ENCODE peak calls at places on chromosomes 7 and 10, in seven cellular contexts. G is uterus, D is right lobe of liver, X is GM12892, M is ovary, Q is HCT116, S is A549. F is an unnamed sample.

GRCh38 chr7:73698410-73698809 is 15.0 kb downstream of the BUD23 start:
- DNase-seq in G (no peak), D (no peak), X (no peak), M (no peak), Q (no peak), S (no peak), F (no peak)

GRCh38 chr7:2358968-2359527 is 4.4 kb downstream of the EIF3B start:
- DNase-seq in G (no peak), D (no peak), X (no peak), M (no peak), Q (no peak), S (no peak), F (no peak)

GRCh38 chr10:114905450-114905849 is 32.5 kb upstream of the TRUB1 start:
- DNase-seq in G (no peak), D (no peak), X (no peak), M (no peak), Q (peak), S (peak), F (no peak)

GRCh38 chr10:73225518-73225917 is 21.5 kb downstream of the DNAJC9 start:
- DNase-seq in G (no peak), D (no peak), X (no peak), M (no peak), Q (no peak), S (no peak), F (no peak)

GRCh38 chr7:11648980-11649379 is 183.0 kb downstream of the THSD7A start:
- DNase-seq in G (no peak), D (no peak), X (no peak), M (no peak), Q (no peak), S (no peak), F (no peak)

GRCh38 chr7:135208417-135208793 is 2.9 kb downstream of the WDR91 start:
- DNase-seq in G (no peak), D (no peak), X (no peak), M (no peak), Q (no peak), S (no peak), F (no peak)

GRCh38 chr7:147833549-147833948 is 757.0 kb upstream of the C7orf33 start:
- DNase-seq in G (no peak), D (no peak), X (no peak), M (no peak), Q (no peak), S (peak), F (no peak)

GRCh38 chr10:20596911-20597310 is 300.2 kb downstream of the NEBL start:
- DNase-seq in G (no peak), D (no peak), X (no peak), M (no peak), Q (no peak), S (no peak), F (no peak)

GRCh38 chr10:77037735-77038411 is 599.7 kb downstream of the KCNMA1 start:
- DNase-seq in G (no peak), D (no peak), X (no peak), M (no peak), Q (no peak), S (no peak), F (no peak)

GRCh38 chr7:40057292-40057691 is 77.1 kb downstream of the MPLKIP start:
- DNase-seq in G (no peak), D (no peak), X (no peak), M (no peak), Q (no peak), S (no peak), F (no peak)

GRCh38 chr7:16137944-16138343 is 283.4 kb downstream of the CRPPA start:
- DNase-seq in G (no peak), D (no peak), X (no peak), M (no peak), Q (no peak), S (no peak), F (no peak)

GRCh38 chr7:122717356-122718089 is 14.8 kb upstream of the RNF148 start:
- DNase-seq in G (no peak), D (no peak), X (no peak), M (no peak), Q (no peak), S (no peak), F (no peak)

GRCh38 chr7:131072505-131073091 is 255.1 kb upstream of the MKLN1 start:
- DNase-seq in G (no peak), D (no peak), X (no peak), M (no peak), Q (no peak), S (peak), F (peak)

GRCh38 chr10:12340937-12341336 is 8.4 kb upstream of the CAMK1D start:
- DNase-seq in G (no peak), D (no peak), X (no peak), M (no peak), Q (no peak), S (no peak), F (no peak)

GRCh38 chr7:142799483-142799882 is 28.7 kb downstream of the PRSS2 start:
- DNase-seq in G (no peak), D (no peak), X (no peak), M (no peak), Q (no peak), S (no peak), F (no peak)

GRCh38 chr7:27190284-27190748 is 5.3 kb upstream of the HOXA11 start:
- DNase-seq in G (no peak), D (no peak), X (no peak), M (no peak), Q (no peak), S (no peak), F (no peak)

GRCh38 chr10:8404721-8405120 is 350.2 kb downstream of the GATA3 start:
- DNase-seq in G (no peak), D (no peak), X (no peak), M (no peak), Q (no peak), S (no peak), F (no peak)

GRCh38 chr7:16071246-16071857 is 350.0 kb downstream of the CRPPA start:
- DNase-seq in G (no peak), D (no peak), X (peak), M (no peak), Q (peak), S (peak), F (peak)

GRCh38 chr10:42952358-42952757 is 124.5 kb upstream of the RET start:
- DNase-seq in G (no peak), D (peak), X (no peak), M (no peak), Q (peak), S (no peak), F (no peak)

GRCh38 chr7:31805209-31805818 is 118.3 kb downstream of the PPP1R17 start:
- DNase-seq in G (no peak), D (no peak), X (no peak), M (no peak), Q (no peak), S (no peak), F (no peak)

GRCh38 chr10:119383174-119383856 is 159.2 kb downstream of the RGS10 start:
- DNase-seq in G (no peak), D (no peak), X (no peak), M (no peak), Q (no peak), S (no peak), F (no peak)

GRCh38 chr10:133125901-133126300 is 34.1 kb upstream of the KNDC1 start:
- DNase-seq in G (no peak), D (no peak), X (no peak), M (peak), Q (no peak), S (no peak), F (no peak)

GRCh38 chr10:6748029-6748428 is 168.0 kb upstream of the PRKCQ start:
- DNase-seq in G (no peak), D (no peak), X (no peak), M (no peak), Q (no peak), S (no peak), F (no peak)

GRCh38 chr7:52917982-52918578 is 117.4 kb upstream of the POM121L12 start:
- DNase-seq in G (no peak), D (no peak), X (no peak), M (no peak), Q (no peak), S (peak), F (peak)

GRCh38 chr10:22539579-22540160 is 174.7 kb downstream of the PIP4K2A start:
- DNase-seq in G (no peak), D (no peak), X (no peak), M (no peak), Q (no peak), S (no peak), F (no peak)

GRCh38 chr10:109784236-109784635 is 139.1 kb downstream of the XPNPEP1 start:
- DNase-seq in G (no peak), D (no peak), X (no peak), M (no peak), Q (no peak), S (no peak), F (no peak)

GRCh38 chr7:82105463-82105862 is 335.6 kb upstream of the HGF start:
- DNase-seq in G (no peak), D (no peak), X (no peak), M (no peak), Q (peak), S (peak), F (peak)

GRCh38 chr10:132094581-132095234 is 29.0 kb downstream of the JAKMIP3 start:
- DNase-seq in G (no peak), D (no peak), X (no peak), M (no peak), Q (no peak), S (peak), F (no peak)

GRCh38 chr7:28554791-28555471 is 142.6 kb downstream of the CREB5 start:
- DNase-seq in G (no peak), D (no peak), X (no peak), M (no peak), Q (no peak), S (no peak), F (no peak)

GRCh38 chr7:76430211-76430610 is 5.5 kb downstream of the ZP3 start:
- DNase-seq in G (no peak), D (peak), X (no peak), M (no peak), Q (no peak), S (no peak), F (no peak)

GRCh38 chr10:24722131-24722675 is 1.5 kb downstream of the ARHGAP21 start:
- DNase-seq in G (no peak), D (no peak), X (no peak), M (no peak), Q (no peak), S (peak), F (no peak)

GRCh38 chr7:82036146-82036886 is 266.5 kb upstream of the HGF start:
- DNase-seq in G (no peak), D (no peak), X (no peak), M (no peak), Q (no peak), S (no peak), F (no peak)

GRCh38 chr7:80593869-80594587 is 44.4 kb upstream of the CD36 start:
- DNase-seq in G (no peak), D (no peak), X (no peak), M (no peak), Q (no peak), S (peak), F (no peak)

GRCh38 chr7:74324499-74325229 is 35.5 kb downstream of the CLIP2 start:
- DNase-seq in G (no peak), D (no peak), X (no peak), M (peak), Q (no peak), S (no peak), F (no peak)

GRCh38 chr7:20216637-20217036 is 547 bp downstream of the MACC1 start:
- DNase-seq in G (no peak), D (no peak), X (no peak), M (no peak), Q (no peak), S (no peak), F (no peak)

GRCh38 chr7:155950898-155951553 is 138.8 kb upstream of the SHH start:
- DNase-seq in G (no peak), D (no peak), X (no peak), M (no peak), Q (no peak), S (no peak), F (no peak)

GRCh38 chr7:135644154-135644553 is 18.2 kb upstream of the STMP1 start:
- DNase-seq in G (no peak), D (no peak), X (no peak), M (no peak), Q (no peak), S (no peak), F (no peak)

GRCh38 chr7:111640416-111640815 is 78.1 kb upstream of the IMMP2L start:
- DNase-seq in G (no peak), D (no peak), X (no peak), M (no peak), Q (no peak), S (no peak), F (no peak)

GRCh38 chr7:111638048-111638447 is 75.8 kb upstream of the IMMP2L start:
- DNase-seq in G (no peak), D (no peak), X (no peak), M (no peak), Q (no peak), S (no peak), F (no peak)

GRCh38 chr7:111647881-111648280 is 85.6 kb upstream of the IMMP2L start:
- DNase-seq in G (no peak), D (no peak), X (no peak), M (no peak), Q (no peak), S (no peak), F (no peak)

GRCh38 chr7:111639894-111640293 is 77.6 kb upstream of the IMMP2L start:
- DNase-seq in G (no peak), D (no peak), X (no peak), M (no peak), Q (no peak), S (no peak), F (no peak)

DNA sequence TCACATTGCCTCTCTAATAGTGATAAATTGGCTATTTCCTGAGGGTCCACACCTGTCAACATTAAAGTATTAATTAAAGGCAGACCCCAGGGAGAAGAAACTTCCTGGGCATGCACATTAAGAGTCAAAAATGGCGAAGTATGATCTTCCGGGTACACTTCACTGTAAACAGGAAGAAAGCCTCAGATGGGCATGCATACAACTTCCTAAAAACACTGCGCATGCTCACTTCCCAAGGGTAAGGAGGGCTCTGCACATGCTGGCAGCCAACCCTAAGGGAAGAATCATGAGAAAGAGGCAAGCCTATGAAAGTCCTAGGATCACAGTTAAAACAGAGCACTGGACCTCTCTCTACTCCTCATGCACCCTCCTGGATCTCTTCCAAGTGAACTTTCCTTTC is 80.1 kb upstream of the IMMP2L start:
- DNase-seq in G (no peak), D (no peak), X (no peak), M (no peak), Q (no peak), S (no peak), F (no peak)
- TF ChIP-seq POLR2A in G (no peak), D (no peak), X (no peak), M (no peak), Q (no peak), S (no peak), F (no peak)

DNA sequence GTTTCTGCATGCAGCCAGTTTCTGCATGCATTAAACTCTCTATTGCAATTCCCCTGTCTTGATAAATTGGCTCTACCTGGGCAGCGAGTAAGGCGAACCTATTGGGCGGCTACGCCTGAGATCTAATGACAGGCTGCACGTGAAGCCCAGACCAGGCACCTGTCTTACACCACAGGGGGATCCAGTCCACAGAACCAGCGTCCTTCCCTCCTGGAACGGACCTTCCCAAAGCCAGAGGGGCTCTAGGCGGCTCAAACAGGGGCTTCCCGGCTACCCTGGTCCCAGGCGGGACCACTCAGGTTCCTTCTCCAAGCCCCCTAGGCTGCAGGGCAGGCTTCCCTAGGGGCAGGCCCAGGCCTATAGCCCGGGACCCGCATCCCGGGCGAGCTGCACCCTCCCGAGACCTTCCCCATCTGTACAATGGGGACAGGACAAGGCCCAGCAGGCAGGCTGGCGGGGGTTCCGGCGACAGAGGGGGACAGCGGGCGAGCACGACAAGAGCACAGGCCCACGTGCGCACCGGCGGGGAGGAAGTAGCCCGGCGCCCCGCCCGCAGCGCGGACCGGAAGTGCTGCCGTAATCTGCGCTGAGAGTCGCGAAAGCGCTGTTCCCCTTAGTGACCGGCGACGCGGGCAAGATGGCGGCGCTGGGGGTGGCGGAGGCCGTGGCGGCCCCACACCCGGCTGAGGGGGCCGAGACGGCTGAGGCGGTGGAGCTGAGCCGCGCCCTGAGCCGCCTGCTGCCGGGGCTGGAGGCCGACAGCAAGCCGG is at the start of gene DNAAF5:
- DNase-seq in G (peak), D (peak), X (peak), M (peak), Q (peak), S (peak), F (peak)
- TF ChIP-seq POLR2A in G (peak), D (peak), X (peak), M (no peak), Q (peak), S (peak), F (peak)

GRCh38 chr7:105521731-105522458 is at the start of gene PUS7:
- DNase-seq in G (peak), D (peak), X (peak), M (peak), Q (peak), S (peak), F (peak)
- TF ChIP-seq POLR2A in G (peak), D (peak), X (peak), M (peak), Q (peak), S (peak), F (peak)

GRCh38 chr10:5596611-5597341 is 69.6 kb downstream of the ASB13 start:
- DNase-seq in G (no peak), D (no peak), X (no peak), M (no peak), Q (no peak), S (no peak), F (no peak)
- TF ChIP-seq POLR2A in G (no peak), D (no peak), X (no peak), M (no peak), Q (no peak), S (no peak), F (no peak)

F was measured in H54.